ENCODE peak calls at places on chromosomes 4 and X, in five cellular contexts. H is pancreas, X is BJ, G is breast epithelium, F is tibial nerve. V is an unnamed sample.

GRCh38 chrX:18702362-18703195 is 4.9 kb upstream of the PPEF1 start:
- DNase-seq in H (no peak), G (no peak), X (peak; percentile 12), F (no peak), V (peak; percentile 9)

GRCh38 chrX:118239471-118239870 is 106.4 kb upstream of the WDR44 start:
- DNase-seq in G (no peak), X (no peak), F (no peak), H (no peak), V (no peak)

GRCh38 chr4:116361782-116362181 is 723.6 kb downstream of the TRAM1L1 start:
- DNase-seq in G (no peak), X (no peak), F (no peak), H (no peak), V (no peak)

GRCh38 chrX:20378291-20378920 is 111.7 kb upstream of the RPS6KA3 start:
- DNase-seq in H (no peak), X (no peak), G (no peak), F (no peak), V (peak; percentile 23)

GRCh38 chr4:110062166-110062565 is 136.2 kb downstream of the ELOVL6 start:
- DNase-seq in X (no peak), H (no peak), G (no peak), F (no peak), V (no peak)

GRCh38 chr4:3463556-3464348 is 646 bp downstream of the DOK7 start:
- DNase-seq in X (no peak), H (no peak), F (no peak), G (no peak), V (no peak)

GRCh38 chrX:154011376-154012335 is 8.0 kb downstream of the IRAK1 start:
- DNase-seq in H (no peak), F (no peak), X (no peak), G (no peak), V (no peak)

GRCh38 chr4:102399021-102399420 is 53.7 kb upstream of the SLC39A8 start:
- DNase-seq in F (no peak), G (no peak), H (no peak), X (no peak), V (no peak)

GRCh38 chr4:154084864-154085263 is 296.0 kb upstream of the SFRP2 start:
- DNase-seq in X (no peak), F (no peak), H (no peak), G (no peak), V (no peak)

GRCh38 chrX:46574941-46575381 is 1.4 kb downstream of the CHST7 start:
- DNase-seq in X (no peak), F (no peak), G (no peak), H (no peak), V (no peak)

GRCh38 chrX:2967998-2968909 is 38.1 kb upstream of the ARSH start:
- DNase-seq in H (no peak), X (no peak), F (peak; percentile 17), G (peak; percentile 35), V (no peak)

GRCh38 chr4:26176621-26177121 is 144.1 kb upstream of the RBPJ start:
- DNase-seq in X (no peak), H (no peak), G (no peak), F (no peak), V (peak; percentile 85)

GRCh38 chr4:170772429-170772828 is 682.7 kb upstream of the AADAT start:
- DNase-seq in G (no peak), X (no peak), F (no peak), H (no peak), V (no peak)

GRCh38 chrX:71532078-71532752 is 689 bp upstream of the OGT start:
- DNase-seq in F (no peak), X (no peak), G (no peak), H (no peak), V (no peak)

GRCh38 chr4:76804060-76804459 is 93.9 kb downstream of the SOWAHB start:
- DNase-seq in H (no peak), F (no peak), G (no peak), X (no peak), V (no peak)

GRCh38 chr4:138037716-138038115 is 204.4 kb downstream of the SLC7A11 start:
- DNase-seq in X (peak; percentile 35), G (no peak), F (no peak), H (no peak), V (no peak)

GRCh38 chr4:168167714-168168284 is 75.5 kb downstream of the ANXA10 start:
- DNase-seq in H (no peak), F (no peak), G (no peak), X (no peak), V (no peak)

GRCh38 chrX:153871451-153871850 is 14.5 kb downstream of the L1CAM start:
- DNase-seq in G (no peak), X (no peak), F (no peak), H (no peak), V (no peak)

GRCh38 chr4:167219090-167219489 is 15.2 kb downstream of the SPOCK3 start:
- DNase-seq in X (no peak), F (no peak), H (no peak), G (no peak), V (no peak)

GRCh38 chr4:162458051-162458450 is 294.3 kb upstream of the FSTL5 start:
- DNase-seq in H (no peak), F (no peak), X (no peak), G (no peak), V (no peak)

GRCh38 chr4:183335369-183335940 is 13.2 kb upstream of the CLDN24 start:
- DNase-seq in H (no peak), X (peak; percentile 79), F (no peak), G (no peak), V (peak; percentile 46)

GRCh38 chr4:81509822-81510221 is 38.1 kb upstream of the RASGEF1B start:
- DNase-seq in X (no peak), H (no peak), G (no peak), F (no peak), V (no peak)

GRCh38 chr4:960140-960735 is 13.1 kb downstream of the DGKQ start:
- DNase-seq in G (no peak), H (no peak), F (no peak), X (no peak), V (no peak)

GRCh38 chr4:38782452-38783108 is at the start of gene TLR10:
- DNase-seq in H (peak; percentile 49), X (no peak), G (no peak), F (no peak), V (no peak)

GRCh38 chrX:24561121-24561520 is 86.0 kb downstream of the PCYT1B start:
- DNase-seq in H (no peak), X (no peak), F (no peak), G (no peak), V (no peak)

GRCh38 chrX:48835524-48836329 is at the start of gene PCSK1N:
- DNase-seq in X (no peak), H (no peak), F (no peak), G (no peak), V (peak; percentile 16)

GRCh38 chr4:2365054-2365912 is 53.2 kb downstream of the ZFYVE28 start:
- DNase-seq in G (no peak), H (no peak), X (no peak), F (no peak), V (no peak)

DNA sequence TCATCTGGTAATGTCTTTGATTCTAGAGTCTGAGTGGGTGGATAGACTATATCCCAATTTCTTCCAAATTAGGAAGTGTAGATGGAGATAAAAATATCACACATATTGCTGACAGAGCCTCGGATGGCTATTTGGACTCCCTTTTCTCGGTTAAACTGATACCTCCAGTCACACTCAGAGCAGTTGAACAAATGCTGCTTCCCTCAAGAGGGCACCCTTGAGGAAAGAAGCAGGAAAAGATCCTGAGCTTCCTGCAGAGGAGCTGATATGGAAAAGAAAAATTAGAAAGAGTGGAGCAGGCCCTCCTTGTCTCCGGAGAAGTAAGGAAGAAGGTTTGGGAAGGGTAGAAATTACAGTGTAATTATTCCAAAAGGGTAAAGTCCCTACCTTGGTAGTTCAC is 96.2 kb upstream of the CCSER1 start:
- DNase-seq in X (no peak), G (no peak), H (no peak), F (no peak), V (no peak)
- TF ChIP-seq CTCF in X (no peak), G (no peak), H (no peak), F (no peak), V (peak; percentile 64)

GRCh38 chrX:53717205-53717604 is 30.7 kb upstream of the HUWE1 start:
- DNase-seq in H (no peak), X (no peak), G (no peak), F (no peak), V (no peak)

GRCh38 chrX:53716328-53717088 is 30.0 kb upstream of the HUWE1 start:
- DNase-seq in X (no peak), H (no peak), G (peak; percentile 26), F (no peak), V (no peak)

GRCh38 chrX:53714580-53715335 is 28.2 kb upstream of the HUWE1 start:
- DNase-seq in G (peak; percentile 46), H (peak; percentile 19), F (no peak), X (no peak), V (no peak)

GRCh38 chrX:53715336-53715924 is 28.9 kb upstream of the HUWE1 start:
- DNase-seq in G (no peak), X (no peak), F (no peak), H (no peak), V (no peak)

DNA sequence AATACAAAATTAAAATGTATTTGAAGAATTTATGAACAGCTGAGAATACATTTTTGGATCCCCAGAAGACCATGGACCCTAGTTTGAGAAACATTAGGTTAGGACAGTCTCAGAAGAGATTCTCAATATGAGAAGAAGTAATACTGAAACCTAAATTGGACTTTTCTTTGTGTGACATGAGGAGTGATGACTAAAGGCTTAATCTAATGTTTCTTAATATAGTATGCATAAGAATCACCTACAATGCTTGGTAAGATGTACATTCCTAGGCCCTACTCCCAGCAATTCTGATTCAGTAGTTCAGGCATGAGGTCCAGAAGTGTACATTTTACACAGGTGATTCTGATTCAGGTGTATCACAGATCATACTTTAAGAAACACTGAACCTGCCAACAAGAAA is 31.6 kb upstream of the HUWE1 start:
- DNase-seq in X (no peak), F (no peak), G (no peak), H (no peak), V (no peak)
- H3K4me3 ChIP-seq in X (no peak overlapping the region), F (no peak overlapping the region), G (no peak overlapping the region), H (no peak overlapping the region), V (no peak overlapping the region)

GRCh38 chrX:115949900-115950822 is 220.4 kb upstream of the AGTR2 start:
- DNase-seq in G (peak; percentile 34), F (no peak), H (peak; percentile 52), X (no peak), V (no peak)
- TF ChIP-seq CTCF in G (peak; percentile 47), F (peak; percentile 38), H (no peak), X (no peak), V (no peak)

DNA sequence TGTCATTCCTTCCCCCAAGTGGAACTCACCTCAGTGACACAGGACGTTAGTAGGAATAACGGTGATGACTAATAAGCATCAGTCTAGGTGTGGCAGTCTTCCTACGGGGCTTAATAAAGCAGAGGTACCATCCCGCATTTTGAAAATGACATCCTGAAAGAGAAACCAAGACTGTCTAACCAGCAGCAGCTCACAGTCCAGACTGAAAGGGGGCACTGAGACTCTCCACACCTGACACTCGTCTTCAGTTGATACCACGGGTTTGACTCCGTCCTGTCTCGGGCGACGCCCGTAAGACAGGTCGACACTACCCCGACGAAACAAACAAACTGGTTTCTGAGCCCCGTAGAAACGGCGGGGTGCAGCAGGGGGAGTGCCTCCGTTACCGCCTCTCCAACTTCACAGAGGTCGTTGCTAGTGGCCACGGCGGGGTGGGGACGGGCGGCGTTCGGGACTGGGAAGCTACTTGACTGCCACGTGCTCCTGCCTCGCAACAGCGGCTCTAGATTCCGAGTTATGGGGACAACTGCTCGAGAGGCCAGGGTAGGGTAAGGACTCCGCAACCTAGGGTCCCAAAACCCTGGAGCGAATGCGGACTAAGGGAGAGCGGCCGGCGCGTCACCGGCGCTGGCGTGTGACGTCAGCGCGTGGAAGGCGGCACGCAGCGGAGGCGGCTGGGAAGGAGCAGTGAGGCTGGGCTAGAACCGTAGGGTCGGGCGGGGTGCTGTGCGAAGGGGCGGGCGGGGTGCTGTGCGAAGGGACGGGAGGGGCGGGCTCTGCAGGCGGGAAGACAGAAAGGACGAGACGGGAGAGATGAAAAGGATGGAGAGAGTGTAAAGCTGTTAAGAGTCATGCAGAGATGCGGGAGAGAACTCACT is at the start of gene NEK1:
- DNase-seq in X (no peak), F (peak; percentile 64), H (peak; percentile 81), G (peak; percentile 68), V (no peak)
- H3K4me3 ChIP-seq in X (peak within 1 kb of the TSS; percentile 85), F (peak within 1 kb of the TSS; percentile 93), H (peak within 1 kb of the TSS; percentile 47), G (peak within 1 kb of the TSS; percentile 79), V (peak within 1 kb of the TSS; percentile 87)

V was measured in retinal pigment epithelial cell.